ENCODE peak calls at places on chromosomes 1 and 21, in seven cellular contexts. N is SJSA1, I is amniotic epithelial cell, T is AG10803, E is neural crest cell, W is NCI-H2029, B is NCI-H1092. C is an unnamed sample.

GRCh38 chr1:21661886-21662285 is 7.3 kb downstream of the RAP1GAP start:
- DNase-seq in W (no peak), B (no peak), E (no peak), N (no peak), T (no peak), I (no peak), C (no peak)

GRCh38 chr1:199460933-199461332 is 566.6 kb upstream of the NR5A2 start:
- DNase-seq in T (no peak), B (no peak), N (no peak), E (no peak), W (no peak), I (peak; percentile 17), C (no peak)

GRCh38 chr1:40032240-40032891 is 8.2 kb upstream of the CAP1 start:
- DNase-seq in N (peak; percentile 55), I (peak; percentile 82), T (peak; percentile 69), E (peak; percentile 53), B (peak; percentile 65), W (peak; percentile 93), C (no peak)

GRCh38 chr1:169999357-169999756 is 75.1 kb downstream of the KIFAP3 start:
- DNase-seq in I (peak; percentile 74), W (no peak), E (no peak), N (no peak), T (peak; percentile 94), B (no peak), C (no peak)

GRCh38 chr1:114134518-114134917 is 19.2 kb downstream of the SYT6 start:
- DNase-seq in N (no peak), I (no peak), E (no peak), W (no peak), T (no peak), B (no peak), C (no peak)

GRCh38 chr1:166391677-166392076 is 224.9 kb upstream of the FAM78B start:
- DNase-seq in N (no peak), E (no peak), I (no peak), B (no peak), T (no peak), W (no peak), C (no peak)

GRCh38 chr1:152110860-152111514 is 4.3 kb downstream of the TCHH start:
- DNase-seq in N (peak; percentile 57), W (peak; percentile 13), I (peak; percentile 21), B (peak; percentile 12), T (peak; percentile 49), E (no peak), C (no peak)

GRCh38 chr1:186059311-186059710 is 315.7 kb downstream of the TPR start:
- DNase-seq in N (no peak), E (no peak), W (peak; percentile 6), B (no peak), I (peak; percentile 57), T (peak; percentile 84), C (no peak)

GRCh38 chr21:29091032-29091431 is 17.6 kb upstream of the CCT8 start:
- DNase-seq in N (no peak), B (no peak), E (no peak), T (peak; percentile 84), I (peak; percentile 87), W (no peak), C (no peak)

GRCh38 chr1:7435276-7436055 is 335.6 kb upstream of the VAMP3 start:
- DNase-seq in T (no peak), B (no peak), E (no peak), W (no peak), N (no peak), I (no peak), C (no peak)

GRCh38 chr1:156851779-156852413 is 7.0 kb downstream of the INSRR start:
- DNase-seq in I (no peak), W (peak; percentile 56), E (no peak), N (no peak), T (no peak), B (peak; percentile 43), C (no peak)

GRCh38 chr1:60921175-60921574 is 161.2 kb upstream of the NFIA start:
- DNase-seq in N (no peak), W (no peak), E (no peak), T (no peak), I (no peak), B (no peak), C (no peak)

GRCh38 chr1:16236091-16236494 is 890 bp downstream of the CPLANE2 start:
- DNase-seq in T (peak; percentile 23), E (no peak), B (peak; percentile 78), I (no peak), N (no peak), W (peak; percentile 71), C (no peak)

GRCh38 chr1:209042413-209042812 is 541.1 kb upstream of the CAMK1G start:
- DNase-seq in I (no peak), B (no peak), E (no peak), T (no peak), W (no peak), N (no peak), C (no peak)

GRCh38 chr1:222167111-222167510 is 380.8 kb downstream of the HHIPL2 start:
- DNase-seq in B (no peak), N (peak; percentile 50), I (peak; percentile 94), W (no peak), T (peak; percentile 95), E (peak; percentile 5), C (no peak)

GRCh38 chr1:26372039-26372438 is 511 bp downstream of the ZNF683 start:
- DNase-seq in E (no peak), B (no peak), I (peak; percentile 27), W (no peak), N (no peak), T (no peak), C (no peak)

GRCh38 chr1:159071970-159072582 is 4.5 kb downstream of the AIM2 start:
- DNase-seq in E (no peak), W (peak; percentile 50), B (peak; percentile 15), T (peak; percentile 81), I (peak; percentile 81), N (no peak), C (no peak)

GRCh38 chr21:40936151-40936550 is 89.2 kb upstream of the DSCAM start:
- DNase-seq in E (no peak), T (no peak), W (no peak), N (no peak), B (no peak), I (no peak), C (no peak)

GRCh38 chr1:231016966-231017365 is 23.1 kb downstream of the FAM89A start:
- DNase-seq in T (no peak), B (no peak), E (no peak), I (no peak), N (no peak), W (no peak), C (no peak)

GRCh38 chr1:117820694-117821381 is 108.6 kb downstream of the GDAP2 start:
- DNase-seq in W (no peak), E (no peak), T (peak; percentile 59), I (no peak), N (no peak), B (no peak), C (no peak)

GRCh38 chr1:63557365-63557987 is 34.2 kb downstream of the EFCAB7 start:
- DNase-seq in W (no peak), N (no peak), B (no peak), T (peak; percentile 37), I (peak; percentile 48), E (peak; percentile 30), C (no peak)

GRCh38 chr1:109739738-109740614 is 862 bp downstream of the GSTM3 start:
- DNase-seq in B (peak; percentile 55), E (peak; percentile 91), N (peak; percentile 82), I (peak; percentile 49), W (peak; percentile 14), T (peak; percentile 48), C (peak; percentile 89)

GRCh38 chr1:155453141-155453540 is 109.5 kb downstream of the ASH1L start:
- DNase-seq in I (peak; percentile 20), T (no peak), E (no peak), N (no peak), B (no peak), W (no peak), C (no peak)

GRCh38 chr1:111309690-111310089 is 19.0 kb downstream of the CHIA start:
- DNase-seq in N (no peak), B (no peak), I (no peak), T (no peak), E (no peak), W (no peak), C (no peak)

GRCh38 chr1:156060937-156061636 is at the start of gene RAB25:
- DNase-seq in W (peak; percentile 72), B (no peak), N (no peak), T (no peak), I (no peak), E (no peak), C (no peak)